ENCODE peak calls at places on chromosomes 1 and 21, in five cellular contexts. M is hepatocyte, S is testis, K is heart left ventricle, L is OCI-LY7. T is an unnamed sample. For H3K4me1 and H3K9me3, the result is how much of the 10 kb centered on the place peaks cover.

GRCh38 chr1:17359031-17359430 is 13.0 kb upstream of the PADI6 start:
- DNase-seq in M (no peak), S (no peak), K (no peak), L (no peak), T (no peak)

GRCh38 chr1:3067671-3068399 is 1.2 kb upstream of the PRDM16 start:
- DNase-seq in M (no peak), S (no peak), K (no peak), L (no peak), T (peak)

GRCh38 chr1:31788138-31788824 is 24.1 kb upstream of the ADGRB2 start:
- DNase-seq in M (peak), S (peak), K (peak), L (peak), T (peak)

GRCh38 chr1:110084226-110085078 is 14.0 kb upstream of the ALX3 start:
- DNase-seq in M (peak), S (peak), K (peak), L (no peak), T (peak)

GRCh38 chr1:23477359-23478144 is 6.4 kb downstream of the ASAP3 start:
- DNase-seq in M (no peak), S (no peak), K (no peak), L (no peak), T (no peak)

GRCh38 chr1:58722967-58723366 is 23.1 kb upstream of the MYSM1 start:
- DNase-seq in M (no peak), S (no peak), K (no peak), L (peak), T (no peak)

GRCh38 chr1:117365350-117366280 is 1.6 kb upstream of the MAN1A2 start:
- DNase-seq in M (no peak), S (peak), K (no peak), L (peak), T (no peak)

GRCh38 chr1:93708734-93709481 is 27.3 kb upstream of the BCAR3 start:
- DNase-seq in M (peak), S (peak), K (peak), L (peak), T (no peak)

GRCh38 chr21:19607983-19608668 is 1204.5 kb upstream of the TMPRSS15 start:
- DNase-seq in M (peak), S (peak), K (no peak), L (no peak), T (no peak)

GRCh38 chr1:118504867-118505266 is 319.8 kb upstream of the SPAG17 start:
- DNase-seq in M (no peak), S (peak), K (peak), L (no peak), T (no peak)

GRCh38 chr1:92795166-92795565 is 10.3 kb upstream of the EVI5 start:
- DNase-seq in M (no peak), S (no peak), K (no peak), L (no peak), T (no peak)

GRCh38 chr1:53134961-53135734 is 7.3 kb downstream of the SLC1A7 start:
- DNase-seq in M (peak), S (no peak), K (no peak), L (no peak), T (no peak)

GRCh38 chr1:109265741-109266330 is 16.5 kb downstream of the CELSR2 start:
- DNase-seq in M (no peak), S (no peak), K (no peak), L (no peak), T (no peak)

GRCh38 chr1:54811739-54812655 is 10.9 kb upstream of the TTC22 start:
- DNase-seq in M (no peak), S (no peak), K (no peak), L (no peak), T (no peak)

GRCh38 chr1:29394521-29394921 is 158.2 kb downstream of the PTPRU start:
- DNase-seq in M (no peak), S (peak), K (no peak), L (no peak), T (no peak)

GRCh38 chr1:159960721-159961381 is 6.8 kb upstream of the SLAMF9 start:
- DNase-seq in M (peak), S (no peak), K (no peak), L (no peak), T (peak)

GRCh38 chr1:234039603-234040002 is 135.1 kb downstream of the SLC35F3 start:
- DNase-seq in M (no peak), S (no peak), K (no peak), L (no peak), T (no peak)

GRCh38 chr1:245177071-245177900 is 22.5 kb downstream of the KIF26B start:
- DNase-seq in M (peak), S (no peak), K (no peak), L (no peak), T (no peak)

GRCh38 chr1:60923287-60924110 is 158.9 kb upstream of the NFIA start:
- DNase-seq in M (peak), S (no peak), K (no peak), L (no peak), T (no peak)

GRCh38 chr1:181128592-181129497 is 40.3 kb downstream of the IER5 start:
- DNase-seq in M (no peak), S (no peak), K (no peak), L (peak), T (peak)

GRCh38 chr1:88063605-88064004 is 620.5 kb upstream of the PKN2 start:
- DNase-seq in M (no peak), S (no peak), K (no peak), L (no peak), T (no peak)

GRCh38 chr1:70864302-70864701 is 183.3 kb downstream of the PTGER3 start:
- DNase-seq in M (no peak), S (no peak), K (no peak), L (no peak), T (no peak)

GRCh38 chr1:234691567-234691966 is 81.6 kb upstream of the IRF2BP2 start:
- DNase-seq in M (no peak), S (no peak), K (no peak), L (peak), T (no peak)

GRCh38 chr1:201827321-201828281 is 1.4 kb upstream of the IPO9 start:
- DNase-seq in M (no peak), S (no peak), K (no peak), L (no peak), T (no peak)

GRCh38 chr1:3065797-3066196 is 3.2 kb upstream of the PRDM16 start:
- DNase-seq in M (no peak), S (no peak), K (no peak), L (no peak), T (no peak)

GRCh38 chr1:230825061-230825803 is 43.1 kb downstream of the C1orf198 start:
- DNase-seq in M (peak), S (no peak), K (no peak), L (no peak), T (no peak)

GRCh38 chr1:10692401-10693021 is 103.9 kb downstream of the CASZ1 start:
- DNase-seq in M (peak), S (no peak), K (no peak), L (peak), T (no peak)

GRCh38 chr1:221841291-221841982 is 99.5 kb upstream of the DUSP10 start:
- DNase-seq in M (no peak), S (no peak), K (no peak), L (no peak), T (no peak)

GRCh38 chr1:92599184-92599583 is 112.5 kb upstream of the GFI1 start:
- DNase-seq in M (peak), S (no peak), K (no peak), L (peak), T (no peak)

GRCh38 chr1:98865796-98866195 is 138.9 kb downstream of the PLPPR5 start:
- DNase-seq in M (no peak), S (no peak), K (no peak), L (no peak), T (no peak)

GRCh38 chr21:41677671-41678015 is 89.2 kb downstream of the RIPK4 start:
- DNase-seq in M (no peak), S (no peak), K (no peak), L (no peak), T (no peak)

GRCh38 chr1:221291113-221291512 is 411.9 kb downstream of the HLX start:
- DNase-seq in M (no peak), S (no peak), K (no peak), L (no peak), T (no peak)

GRCh38 chr1:40316595-40317393 is at the start of gene COL9A2:
- DNase-seq in M (peak), S (no peak), K (no peak), L (peak), T (peak)

GRCh38 chr1:16048573-16049189 is 5.1 kb downstream of the CLCNKB start:
- DNase-seq in M (peak), S (peak), K (peak), L (peak), T (peak)

GRCh38 chr1:75130312-75130677 is 3.9 kb upstream of the LHX8 start:
- DNase-seq in M (no peak), S (no peak), K (no peak), L (no peak), T (no peak)

GRCh38 chr1:110620250-110620615 is 14.1 kb upstream of the KCNA2 start:
- DNase-seq in M (no peak), S (no peak), K (no peak), L (no peak), T (no peak)

GRCh38 chr1:233905416-233906051 is 1.1 kb downstream of the SLC35F3 start:
- DNase-seq in M (no peak), S (peak), K (no peak), L (no peak), T (peak)

GRCh38 chr1:236623371-236624166 is 19.3 kb upstream of the HEATR1 start:
- DNase-seq in M (peak), S (no peak), K (no peak), L (no peak), T (no peak)

GRCh38 chr1:203282720-203283542 is 22.4 kb upstream of the BTG2 start:
- DNase-seq in M (peak), S (no peak), K (peak), L (peak), T (no peak)

GRCh38 chr1:203283597-203283996 is 21.7 kb upstream of the BTG2 start:
- DNase-seq in M (no peak), S (no peak), K (peak), L (no peak), T (no peak)

GRCh38 chr1:203280061-203280460 is 25.3 kb upstream of the BTG2 start:
- DNase-seq in M (no peak), S (no peak), K (no peak), L (no peak), T (peak)

GRCh38 chr1:203281033-203281432 is 24.3 kb upstream of the BTG2 start:
- DNase-seq in M (peak), S (no peak), K (peak), L (peak), T (no peak)

GRCh38 chr1:203281851-203282661 is 23.3 kb upstream of the BTG2 start:
- DNase-seq in M (peak), S (no peak), K (peak), L (no peak), T (no peak)
- H3K4me1 ChIP-seq in M (under half), S (under half), K (half or more), L (half or more), T (under half)

DNA sequence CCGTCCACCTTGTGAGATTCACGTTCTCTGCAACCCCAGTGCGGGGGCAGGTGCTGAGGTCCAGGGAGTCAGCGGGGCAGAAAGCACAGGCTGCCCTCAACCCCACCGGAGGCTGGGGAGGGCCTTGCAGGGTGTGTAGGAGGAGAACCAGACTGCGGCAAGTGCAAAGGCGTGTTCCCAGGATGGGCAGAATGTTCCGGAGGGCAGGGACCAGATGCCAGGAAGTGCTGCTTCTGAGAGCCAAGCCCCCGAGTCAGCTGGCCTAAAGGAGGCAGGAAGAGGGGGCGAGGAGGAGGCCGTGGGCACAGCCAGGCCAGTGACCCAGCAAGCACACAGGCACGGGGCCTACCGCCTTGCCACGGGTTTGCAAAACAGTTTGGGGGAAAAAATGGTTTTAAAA is 193.8 kb upstream of the AJAP1 start:
- DNase-seq in M (no peak), S (no peak), K (no peak), L (no peak), T (no peak)
- H3K9me3 ChIP-seq in M (under half), S (under half), K (under half), L (under half), T (under half)

GRCh38 chr21:46297311-46298082 is 11.4 kb downstream of the YBEY start:
- DNase-seq in M (no peak), S (peak), K (peak), L (no peak), T (no peak)
- H3K4me3 ChIP-seq in M (no peak), S (peak), K (peak), L (no peak), T (no peak)

DNA sequence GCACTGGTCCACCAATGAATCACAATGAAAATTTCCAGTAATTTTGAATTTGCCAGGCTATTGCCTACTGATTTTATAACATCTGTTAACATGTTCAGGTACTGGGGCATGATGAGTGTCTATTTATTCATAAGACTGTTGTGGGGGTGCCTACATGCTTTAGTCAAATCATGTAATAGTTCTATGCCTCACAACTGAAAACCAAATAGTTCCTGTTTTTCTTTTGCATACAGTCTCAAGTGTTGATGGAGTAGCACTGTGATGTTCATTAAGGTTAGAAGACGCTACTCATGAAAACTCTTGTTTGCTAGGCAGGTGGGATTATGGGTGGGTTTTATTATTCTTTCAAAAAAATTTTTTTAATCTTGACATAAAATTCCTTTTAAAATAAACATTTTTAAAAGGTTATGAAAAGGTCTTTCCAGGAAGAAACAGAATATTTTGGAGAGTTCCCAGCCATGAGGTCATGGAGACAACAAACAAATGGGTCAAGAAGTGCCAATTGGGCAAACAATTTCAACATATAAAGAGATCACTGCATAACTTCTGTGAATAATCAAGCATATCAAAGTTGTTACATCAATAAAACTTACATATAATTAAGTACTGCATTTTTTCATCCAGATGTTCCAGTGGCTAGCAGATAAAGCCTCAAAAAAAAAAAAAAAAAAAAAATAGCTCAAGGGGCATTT is 40.2 kb upstream of the NHLH2 start:
- DNase-seq in M (no peak), S (no peak), K (no peak), L (no peak), T (no peak)
- H3K4me1 ChIP-seq in M (under half), S (under half), K (under half), L (under half), T (under half)

GRCh38 chr1:246989901-246990300 is 18.0 kb downstream of the ZNF695 start:
- DNase-seq in M (no peak), S (no peak), K (no peak), L (no peak), T (no peak)
- H3K9me3 ChIP-seq in M (under half), S (under half), K (half or more), L (half or more), T (under half)

DNA sequence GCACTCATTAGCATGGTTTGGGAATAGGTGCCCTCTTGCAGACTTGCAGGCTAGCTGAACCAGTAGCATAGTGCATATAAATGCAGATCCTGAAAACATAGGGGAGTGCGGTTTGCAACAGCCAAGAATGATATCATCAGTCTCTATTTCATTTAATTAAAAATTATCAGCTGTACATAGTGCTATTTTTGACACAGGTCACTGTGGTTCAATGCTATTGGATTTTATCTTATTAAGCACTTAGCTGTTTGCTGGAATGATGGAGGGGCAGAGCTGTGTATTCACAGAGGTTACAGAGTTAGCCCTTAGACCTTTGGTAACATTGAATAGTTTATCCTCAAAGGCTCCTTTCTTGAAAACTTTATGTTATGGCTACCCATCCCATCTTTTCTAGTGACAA is 43.5 kb downstream of the CYYR1 start:
- DNase-seq in M (no peak), S (no peak), K (no peak), L (no peak), T (no peak)
- H3K4me3 ChIP-seq in M (no peak), S (no peak), K (no peak), L (no peak), T (no peak)

GRCh38 chr1:207810606-207811295 is 58.9 kb downstream of the CD46 start:
- DNase-seq in M (no peak), S (no peak), K (no peak), L (no peak), T (no peak)
- H3K4me1 ChIP-seq in M (under half), S (under half), K (half or more), L (under half), T (under half)

GRCh38 chr1:248144513-248145198 is at the start of gene OR2M5:
- DNase-seq in M (no peak), S (no peak), K (no peak), L (no peak), T (no peak)

GRCh38 chr1:248140846-248141245 is 4.1 kb upstream of the OR2M5 start:
- DNase-seq in M (no peak), S (no peak), K (no peak), L (no peak), T (no peak)

DNA sequence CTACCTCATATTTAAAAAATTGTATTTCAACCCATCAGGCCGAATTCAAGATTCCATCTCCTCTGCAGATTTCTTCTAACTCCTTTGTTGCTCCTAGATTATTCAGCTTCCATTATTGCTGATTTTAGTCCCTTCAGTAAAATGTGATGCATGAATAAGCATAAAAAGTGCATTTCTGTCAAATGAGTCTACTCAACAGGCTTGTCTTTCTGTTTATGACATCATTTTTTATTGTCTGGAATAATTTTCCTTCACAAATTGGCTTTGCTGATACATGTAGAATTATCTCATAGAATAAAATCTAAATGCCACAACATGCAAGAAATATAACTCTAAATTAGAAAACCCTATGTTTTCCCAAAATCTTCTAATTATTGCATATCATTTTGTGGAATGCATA is 1.6 kb upstream of the OR2M5 start:
- DNase-seq in M (no peak), S (no peak), K (no peak), L (no peak), T (no peak)
- H3K9me3 ChIP-seq in M (under half), S (under half), K (under half), L (under half), T (under half)

DNA sequence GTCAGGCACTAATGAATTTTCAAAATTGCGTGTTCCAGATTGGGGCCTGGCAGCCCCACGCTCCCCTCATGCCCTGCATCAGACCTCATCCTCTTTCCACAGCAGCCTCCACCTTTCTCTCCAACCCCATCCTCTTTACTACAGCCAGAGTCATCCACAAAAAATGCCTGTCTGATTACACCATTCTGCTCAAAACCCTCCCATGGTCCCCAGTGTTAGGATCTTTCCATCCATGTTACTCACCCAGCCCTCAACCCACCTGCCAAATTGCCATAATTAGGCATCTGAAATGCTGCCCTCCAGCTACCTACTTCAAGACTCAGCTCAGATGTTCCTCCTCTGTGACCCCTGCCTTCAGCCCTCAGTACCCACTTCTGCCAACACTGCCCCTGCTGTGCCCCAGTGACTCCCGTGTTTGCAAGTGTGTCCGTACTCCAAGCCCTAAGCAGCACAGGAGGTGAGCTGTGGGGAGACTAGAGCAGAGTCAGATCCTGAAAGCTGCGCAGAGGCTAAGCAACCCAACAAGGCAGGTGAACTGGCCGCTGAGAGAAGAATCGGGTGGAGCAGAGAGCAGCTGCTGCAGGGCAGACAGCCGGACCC is 715 bp upstream of the ARTN start:
- DNase-seq in M (no peak), S (no peak), K (no peak), L (no peak), T (no peak)
- H3K4me3 ChIP-seq in M (peak), S (no peak), K (peak), L (no peak), T (no peak)